ENCODE peak calls at places on chromosomes 4 and X, in ten cellular contexts. One of them, this sample, is unnamed.

GRCh38 chrX:10159069-10159468 is 2.3 kb downstream of the CLCN4 start:
- DNase-seq in HFFc6: no peak
- DNase-seq in GM20000: no peak
- DNase-seq in lower leg skin: no peak
- DNase-seq in AG10803: no peak
- DNase-seq in psoas muscle: no peak
- DNase-seq in cardiac muscle cell: peak
- DNase-seq in brain microvascular endothelial cell: no peak
- DNase-seq in fibroblast of lung: no peak
- DNase-seq in astrocyte: no peak
- DNase-seq in this sample: no peak

GRCh38 chr4:139300431-139301142 is 718 bp upstream of the NAA15 start:
- DNase-seq in cardiac muscle cell: peak
- DNase-seq in astrocyte: peak
- DNase-seq in fibroblast of lung: peak
- DNase-seq in psoas muscle: no peak
- DNase-seq in HFFc6: peak
- DNase-seq in brain microvascular endothelial cell: peak
- DNase-seq in lower leg skin: no peak
- DNase-seq in AG10803: peak
- DNase-seq in GM20000: no peak
- DNase-seq in this sample: no peak

GRCh38 chr4:11640584-11640983 is 211.9 kb upstream of the HS3ST1 start:
- DNase-seq in AG10803: no peak
- DNase-seq in lower leg skin: no peak
- DNase-seq in psoas muscle: no peak
- DNase-seq in astrocyte: no peak
- DNase-seq in cardiac muscle cell: no peak
- DNase-seq in fibroblast of lung: no peak
- DNase-seq in HFFc6: no peak
- DNase-seq in GM20000: no peak
- DNase-seq in brain microvascular endothelial cell: no peak
- DNase-seq in this sample: no peak

GRCh38 chr4:108426493-108426892 is 193.9 kb upstream of the RPL34 start:
- DNase-seq in cardiac muscle cell: no peak
- DNase-seq in brain microvascular endothelial cell: peak
- DNase-seq in fibroblast of lung: peak
- DNase-seq in astrocyte: peak
- DNase-seq in AG10803: peak
- DNase-seq in lower leg skin: no peak
- DNase-seq in GM20000: no peak
- DNase-seq in psoas muscle: no peak
- DNase-seq in HFFc6: no peak
- DNase-seq in this sample: no peak

GRCh38 chrX:150253946-150254615 is 109.0 kb upstream of the MAMLD1 start:
- DNase-seq in HFFc6: no peak
- DNase-seq in psoas muscle: no peak
- DNase-seq in cardiac muscle cell: no peak
- DNase-seq in lower leg skin: peak
- DNase-seq in fibroblast of lung: no peak
- DNase-seq in brain microvascular endothelial cell: no peak
- DNase-seq in AG10803: no peak
- DNase-seq in astrocyte: no peak
- DNase-seq in GM20000: no peak
- DNase-seq in this sample: no peak

GRCh38 chrX:84170931-84171330 is 17.1 kb downstream of the RPS6KA6 start:
- DNase-seq in cardiac muscle cell: no peak
- DNase-seq in psoas muscle: no peak
- DNase-seq in GM20000: no peak
- DNase-seq in astrocyte: peak
- DNase-seq in HFFc6: no peak
- DNase-seq in fibroblast of lung: peak
- DNase-seq in AG10803: peak
- DNase-seq in brain microvascular endothelial cell: no peak
- DNase-seq in lower leg skin: no peak
- DNase-seq in this sample: no peak

GRCh38 chr4:47855350-47855749 is 17.5 kb upstream of the CORIN start:
- DNase-seq in brain microvascular endothelial cell: no peak
- DNase-seq in GM20000: no peak
- DNase-seq in psoas muscle: no peak
- DNase-seq in astrocyte: peak
- DNase-seq in fibroblast of lung: peak
- DNase-seq in AG10803: peak
- DNase-seq in lower leg skin: no peak
- DNase-seq in HFFc6: peak
- DNase-seq in cardiac muscle cell: no peak
- DNase-seq in this sample: no peak

GRCh38 chr4:74228691-74229640 is 71.0 kb downstream of the MTHFD2L start:
- DNase-seq in astrocyte: peak
- DNase-seq in lower leg skin: peak
- DNase-seq in cardiac muscle cell: peak
- DNase-seq in GM20000: peak
- DNase-seq in psoas muscle: peak
- DNase-seq in AG10803: peak
- DNase-seq in fibroblast of lung: peak
- DNase-seq in HFFc6: peak
- DNase-seq in brain microvascular endothelial cell: peak
- DNase-seq in this sample: peak

GRCh38 chr4:71907782-71908181 is 123.9 kb upstream of the GC start:
- DNase-seq in brain microvascular endothelial cell: no peak
- DNase-seq in astrocyte: no peak
- DNase-seq in GM20000: no peak
- DNase-seq in lower leg skin: no peak
- DNase-seq in fibroblast of lung: no peak
- DNase-seq in AG10803: no peak
- DNase-seq in cardiac muscle cell: no peak
- DNase-seq in psoas muscle: no peak
- DNase-seq in HFFc6: no peak
- DNase-seq in this sample: no peak

GRCh38 chr4:138111462-138112000 is 130.6 kb downstream of the SLC7A11 start:
- DNase-seq in cardiac muscle cell: no peak
- DNase-seq in fibroblast of lung: peak
- DNase-seq in psoas muscle: no peak
- DNase-seq in brain microvascular endothelial cell: peak
- DNase-seq in HFFc6: no peak
- DNase-seq in astrocyte: peak
- DNase-seq in GM20000: no peak
- DNase-seq in lower leg skin: no peak
- DNase-seq in AG10803: peak
- DNase-seq in this sample: no peak

GRCh38 chr4:182447938-182448280 is 204.7 kb downstream of the TENM3 start:
- DNase-seq in fibroblast of lung: peak
- DNase-seq in HFFc6: no peak
- DNase-seq in psoas muscle: no peak
- DNase-seq in AG10803: no peak
- DNase-seq in astrocyte: no peak
- DNase-seq in cardiac muscle cell: peak
- DNase-seq in GM20000: no peak
- DNase-seq in brain microvascular endothelial cell: no peak
- DNase-seq in lower leg skin: peak
- DNase-seq in this sample: no peak

GRCh38 chr4:169188204-169188603 is 82.6 kb downstream of the SH3RF1 start:
- DNase-seq in AG10803: no peak
- DNase-seq in fibroblast of lung: no peak
- DNase-seq in brain microvascular endothelial cell: no peak
- DNase-seq in lower leg skin: no peak
- DNase-seq in HFFc6: no peak
- DNase-seq in GM20000: no peak
- DNase-seq in psoas muscle: no peak
- DNase-seq in cardiac muscle cell: no peak
- DNase-seq in astrocyte: no peak
- DNase-seq in this sample: no peak

GRCh38 chr4:176309046-176309445 is 10.7 kb upstream of the SPCS3 start:
- DNase-seq in lower leg skin: no peak
- DNase-seq in astrocyte: no peak
- DNase-seq in brain microvascular endothelial cell: no peak
- DNase-seq in AG10803: no peak
- DNase-seq in cardiac muscle cell: no peak
- DNase-seq in psoas muscle: no peak
- DNase-seq in HFFc6: no peak
- DNase-seq in GM20000: peak
- DNase-seq in fibroblast of lung: no peak
- DNase-seq in this sample: peak

GRCh38 chrX:135923353-135923752 is 29.8 kb downstream of the SAGE1 start:
- DNase-seq in lower leg skin: no peak
- DNase-seq in fibroblast of lung: no peak
- DNase-seq in HFFc6: peak
- DNase-seq in cardiac muscle cell: no peak
- DNase-seq in brain microvascular endothelial cell: no peak
- DNase-seq in psoas muscle: no peak
- DNase-seq in AG10803: no peak
- DNase-seq in GM20000: no peak
- DNase-seq in astrocyte: no peak
- DNase-seq in this sample: no peak
- TF ChIP-seq CTCF in lower leg skin: no peak
- TF ChIP-seq CTCF in fibroblast of lung: no peak
- TF ChIP-seq CTCF in HFFc6: peak
- TF ChIP-seq CTCF in cardiac muscle cell: no peak
- TF ChIP-seq CTCF in brain microvascular endothelial cell: peak
- TF ChIP-seq CTCF in psoas muscle: no peak
- TF ChIP-seq CTCF in AG10803: peak
- TF ChIP-seq CTCF in GM20000: no peak
- TF ChIP-seq CTCF in astrocyte: no peak
- TF ChIP-seq CTCF in this sample: peak

GRCh38 chrX:75156537-75156945 is 458 bp upstream of the ABCB7 start:
- DNase-seq in HFFc6: peak
- DNase-seq in astrocyte: peak
- DNase-seq in brain microvascular endothelial cell: peak
- DNase-seq in GM20000: no peak
- DNase-seq in psoas muscle: no peak
- DNase-seq in fibroblast of lung: peak
- DNase-seq in lower leg skin: no peak
- DNase-seq in cardiac muscle cell: no peak
- DNase-seq in AG10803: peak
- DNase-seq in this sample: no peak

GRCh38 chrX:75158054-75158453 is 2.0 kb upstream of the ABCB7 start:
- DNase-seq in brain microvascular endothelial cell: no peak
- DNase-seq in AG10803: no peak
- DNase-seq in cardiac muscle cell: no peak
- DNase-seq in GM20000: no peak
- DNase-seq in astrocyte: no peak
- DNase-seq in fibroblast of lung: no peak
- DNase-seq in lower leg skin: no peak
- DNase-seq in HFFc6: no peak
- DNase-seq in psoas muscle: no peak
- DNase-seq in this sample: no peak

GRCh38 chrX:75154871-75155270 is 1.2 kb downstream of the ABCB7 start:
- DNase-seq in astrocyte: no peak
- DNase-seq in lower leg skin: no peak
- DNase-seq in AG10803: no peak
- DNase-seq in psoas muscle: no peak
- DNase-seq in HFFc6: no peak
- DNase-seq in GM20000: no peak
- DNase-seq in fibroblast of lung: no peak
- DNase-seq in cardiac muscle cell: no peak
- DNase-seq in brain microvascular endothelial cell: no peak
- DNase-seq in this sample: no peak

GRCh38 chrX:75155454-75155829 is 641 bp downstream of the ABCB7 start:
- DNase-seq in psoas muscle: no peak
- DNase-seq in astrocyte: no peak
- DNase-seq in AG10803: peak
- DNase-seq in lower leg skin: no peak
- DNase-seq in brain microvascular endothelial cell: no peak
- DNase-seq in cardiac muscle cell: no peak
- DNase-seq in fibroblast of lung: peak
- DNase-seq in HFFc6: no peak
- DNase-seq in GM20000: peak
- DNase-seq in this sample: peak

DNA sequence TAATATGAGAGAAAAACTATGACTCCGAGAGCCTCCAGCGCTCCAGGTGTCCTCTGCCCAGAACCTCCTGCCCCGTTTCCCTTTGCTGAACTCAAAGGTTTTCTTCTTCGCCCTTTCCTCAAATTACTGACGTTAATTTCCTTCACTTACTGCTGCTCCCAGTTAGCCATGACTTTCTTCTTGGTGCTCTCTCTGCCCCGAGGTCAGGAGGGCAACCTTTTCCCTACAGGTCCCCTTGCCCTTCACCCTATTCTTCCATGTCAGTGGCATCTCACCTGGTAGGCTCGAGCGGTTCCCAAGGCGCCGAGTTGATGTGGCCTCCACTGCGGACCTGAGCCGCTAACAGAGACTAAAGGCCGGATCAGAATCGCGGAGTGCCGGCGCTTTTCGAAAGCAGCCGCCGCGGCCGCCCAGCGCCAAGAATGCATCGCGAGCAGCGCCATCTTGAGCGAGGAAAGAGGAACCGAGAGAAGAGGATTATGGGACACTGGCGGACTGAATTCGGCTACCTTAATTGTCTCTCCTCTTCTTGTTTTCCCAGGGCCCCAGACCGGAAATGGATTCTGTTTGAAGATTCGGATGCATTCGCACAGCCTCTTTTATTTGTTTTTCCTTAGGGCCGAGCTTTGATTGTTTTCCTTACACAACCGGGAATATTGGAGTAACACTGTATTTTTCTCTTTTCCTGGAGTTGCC is at the start of gene ABCB7:
- DNase-seq in lower leg skin: peak
- DNase-seq in brain microvascular endothelial cell: peak
- DNase-seq in astrocyte: peak
- DNase-seq in psoas muscle: peak
- DNase-seq in HFFc6: peak
- DNase-seq in AG10803: peak
- DNase-seq in cardiac muscle cell: peak
- DNase-seq in fibroblast of lung: peak
- DNase-seq in GM20000: peak
- DNase-seq in this sample: peak
- TF ChIP-seq CTCF in lower leg skin: no peak
- TF ChIP-seq CTCF in brain microvascular endothelial cell: no peak
- TF ChIP-seq CTCF in astrocyte: no peak
- TF ChIP-seq CTCF in psoas muscle: peak
- TF ChIP-seq CTCF in HFFc6: peak
- TF ChIP-seq CTCF in AG10803: peak
- TF ChIP-seq CTCF in cardiac muscle cell: peak
- TF ChIP-seq CTCF in fibroblast of lung: peak
- TF ChIP-seq CTCF in GM20000: no peak
- TF ChIP-seq CTCF in this sample: peak

GRCh38 chrX:87583679-87584078 is 66.1 kb downstream of the KLHL4 start:
- DNase-seq in GM20000: no peak
- DNase-seq in lower leg skin: no peak
- DNase-seq in astrocyte: no peak
- DNase-seq in psoas muscle: no peak
- DNase-seq in HFFc6: no peak
- DNase-seq in cardiac muscle cell: peak
- DNase-seq in brain microvascular endothelial cell: no peak
- DNase-seq in AG10803: no peak
- DNase-seq in fibroblast of lung: no peak
- DNase-seq in this sample: no peak
- TF ChIP-seq CTCF in GM20000: no peak
- TF ChIP-seq CTCF in lower leg skin: no peak
- TF ChIP-seq CTCF in astrocyte: peak
- TF ChIP-seq CTCF in psoas muscle: peak
- TF ChIP-seq CTCF in HFFc6: peak
- TF ChIP-seq CTCF in cardiac muscle cell: peak
- TF ChIP-seq CTCF in brain microvascular endothelial cell: peak
- TF ChIP-seq CTCF in AG10803: no peak
- TF ChIP-seq CTCF in fibroblast of lung: peak
- TF ChIP-seq CTCF in this sample: peak

GRCh38 chr4:121219222-121219621 is 55.1 kb upstream of the TNIP3 start:
- DNase-seq in GM20000: no peak
- DNase-seq in fibroblast of lung: no peak
- DNase-seq in astrocyte: no peak
- DNase-seq in cardiac muscle cell: no peak
- DNase-seq in HFFc6: no peak
- DNase-seq in AG10803: no peak
- DNase-seq in brain microvascular endothelial cell: no peak
- DNase-seq in psoas muscle: no peak
- DNase-seq in lower leg skin: no peak
- DNase-seq in this sample: no peak
- TF ChIP-seq CTCF in GM20000: no peak
- TF ChIP-seq CTCF in fibroblast of lung: no peak
- TF ChIP-seq CTCF in astrocyte: no peak
- TF ChIP-seq CTCF in cardiac muscle cell: no peak
- TF ChIP-seq CTCF in HFFc6: no peak
- TF ChIP-seq CTCF in AG10803: no peak
- TF ChIP-seq CTCF in brain microvascular endothelial cell: no peak
- TF ChIP-seq CTCF in psoas muscle: no peak
- TF ChIP-seq CTCF in lower leg skin: no peak
- TF ChIP-seq CTCF in this sample: no peak